ENCODE peak calls at places on chromosomes 7 and 10, in five cellular contexts. E, X, O, Q and L are unnamed samples.

GRCh38 chr7:55308186-55308929 is 56.8 kb upstream of the LANCL2 start:
- DNase-seq in O (peak), Q (no peak), E (no peak), X (peak), L (no peak)

GRCh38 chr10:129057856-129058663 is 409.0 kb upstream of the MGMT start:
- DNase-seq in O (no peak), E (no peak), X (no peak), Q (peak), L (no peak)

GRCh38 chr7:130393799-130394411 is 13.6 kb downstream of the CPA1 start:
- DNase-seq in Q (no peak), X (no peak), O (no peak), E (no peak), L (no peak)

GRCh38 chr7:151761256-151761655 is 115.7 kb downstream of the PRKAG2 start:
- DNase-seq in Q (no peak), X (no peak), E (no peak), O (no peak), L (no peak)

GRCh38 chr10:7520496-7521485 is 110.0 kb upstream of the SFMBT2 start:
- DNase-seq in X (no peak), Q (no peak), E (no peak), O (no peak), L (no peak)

GRCh38 chr10:91931526-91932190 is 8.1 kb downstream of the BTAF1 start:
- DNase-seq in E (no peak), O (no peak), Q (no peak), X (no peak), L (no peak)

GRCh38 chr7:99374121-99375064 is at the start of gene ARPC1B:
- DNase-seq in X (peak), O (peak), Q (peak), E (peak), L (no peak)

GRCh38 chr10:45593938-45594275 is 78.7 kb downstream of the ZFAND4 start:
- DNase-seq in O (no peak), Q (no peak), X (no peak), E (no peak), L (no peak)

GRCh38 chr7:98870071-98870651 is 347 bp upstream of the TMEM130 start:
- DNase-seq in E (peak), O (no peak), X (peak), Q (peak), L (no peak)

GRCh38 chr7:150753239-150753638 is 16.0 kb downstream of the GIMAP5 start:
- DNase-seq in X (no peak), O (no peak), Q (no peak), E (no peak), L (no peak)

GRCh38 chr7:150755473-150756099 is 18.4 kb downstream of the GIMAP5 start:
- DNase-seq in Q (peak), E (no peak), X (no peak), O (peak), L (no peak)

GRCh38 chr7:150754950-150755349 is 17.7 kb downstream of the GIMAP5 start:
- DNase-seq in E (no peak), X (no peak), O (no peak), Q (peak), L (no peak)

GRCh38 chr7:150751702-150752101 is 14.5 kb downstream of the GIMAP5 start:
- DNase-seq in Q (no peak), E (no peak), X (no peak), O (no peak), L (no peak)

DNA sequence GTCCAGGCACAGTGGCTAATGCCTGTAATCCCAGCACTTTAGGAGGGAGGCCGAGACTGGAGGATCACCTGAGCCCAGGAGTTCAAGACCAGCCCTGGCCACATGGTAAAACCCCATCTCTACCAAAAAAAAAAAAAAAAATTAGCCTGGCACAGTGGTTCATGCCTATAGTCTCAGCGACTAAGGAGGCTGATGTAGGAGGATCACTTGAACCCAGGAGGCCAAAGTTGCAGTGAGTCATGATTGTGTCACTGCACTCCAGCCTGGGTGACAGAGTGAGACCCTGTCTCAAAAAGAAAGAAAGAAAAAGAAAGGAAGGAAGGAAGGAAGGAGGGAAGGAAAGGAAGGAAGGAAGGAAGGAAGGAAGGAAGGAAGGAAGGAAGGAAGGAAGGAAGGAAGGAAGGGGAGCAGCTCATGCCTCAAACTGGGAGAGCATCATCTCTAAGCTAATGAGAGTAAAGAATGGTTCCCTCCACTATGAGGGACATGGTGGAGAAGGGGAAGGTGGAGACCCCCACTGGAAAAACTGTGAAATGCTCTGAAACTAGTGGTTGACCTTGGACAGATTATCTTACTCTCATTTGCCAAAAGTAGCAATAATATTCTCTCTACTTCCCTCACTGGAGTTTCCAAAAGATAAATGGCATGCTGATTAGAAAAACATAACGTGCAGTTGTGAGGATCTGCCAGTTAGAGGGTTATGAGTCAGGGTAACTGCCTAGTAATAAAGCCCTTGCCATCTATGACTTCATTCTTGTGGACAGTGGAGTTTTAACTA is 16.8 kb downstream of the GIMAP5 start:
- DNase-seq in E (no peak), Q (no peak), X (no peak), O (no peak), L (no peak)
- TF ChIP-seq CTCF in E (no peak), Q (no peak), X (no peak), O (no peak), L (peak)

GRCh38 chr7:158054081-158054480 is 533.5 kb downstream of the PTPRN2 start:
- DNase-seq in Q (no peak), E (no peak), O (no peak), X (no peak), L (no peak)
- TF ChIP-seq CTCF in Q (no peak), E (no peak), O (no peak), X (no peak), L (no peak)

DNA sequence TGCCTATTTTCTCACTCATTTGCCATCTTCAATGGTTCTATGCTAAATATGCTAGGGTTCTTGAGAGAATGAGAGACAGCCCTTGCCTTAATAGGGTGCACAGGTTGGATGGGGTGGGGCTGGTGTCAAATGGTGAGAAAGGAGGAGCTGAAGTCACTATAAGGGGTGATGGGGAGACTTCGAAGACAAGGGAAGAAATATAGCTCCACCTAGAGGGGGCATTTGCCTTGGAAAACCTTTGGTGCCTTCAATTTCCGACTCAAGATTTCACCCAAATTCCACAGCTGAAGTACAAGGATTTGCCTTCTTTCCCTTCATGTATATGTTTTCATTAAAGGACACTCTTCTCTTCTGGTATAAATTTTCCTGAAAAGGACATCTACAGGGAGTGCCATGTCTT is 5.6 kb downstream of the PTN start:
- DNase-seq in X (no peak), E (no peak), O (no peak), Q (no peak), L (no peak)
- TF ChIP-seq CTCF in X (no peak), E (no peak), O (peak), Q (no peak), L (peak)

GRCh38 chr10:6204063-6204340 is 1.3 kb downstream of the PFKFB3 start:
- DNase-seq in X (peak), E (no peak), O (no peak), Q (peak), L (no peak)

GRCh38 chr10:6202098-6202683 is 541 bp upstream of the PFKFB3 start:
- DNase-seq in Q (no peak), O (no peak), E (no peak), X (no peak), L (no peak)

GRCh38 chr10:6201511-6201975 is 1.2 kb upstream of the PFKFB3 start:
- DNase-seq in O (no peak), Q (peak), X (peak), E (peak), L (no peak)

GRCh38 chr10:6203331-6204062 is 765 bp downstream of the PFKFB3 start:
- DNase-seq in Q (peak), X (peak), E (peak), O (no peak), L (no peak)

GRCh38 chr10:6202684-6203330 is at the start of gene PFKFB3:
- DNase-seq in E (peak), Q (peak), X (peak), O (peak), L (peak)
- TF ChIP-seq CTCF in E (peak), Q (peak), X (peak), O (peak), L (peak)

DNA sequence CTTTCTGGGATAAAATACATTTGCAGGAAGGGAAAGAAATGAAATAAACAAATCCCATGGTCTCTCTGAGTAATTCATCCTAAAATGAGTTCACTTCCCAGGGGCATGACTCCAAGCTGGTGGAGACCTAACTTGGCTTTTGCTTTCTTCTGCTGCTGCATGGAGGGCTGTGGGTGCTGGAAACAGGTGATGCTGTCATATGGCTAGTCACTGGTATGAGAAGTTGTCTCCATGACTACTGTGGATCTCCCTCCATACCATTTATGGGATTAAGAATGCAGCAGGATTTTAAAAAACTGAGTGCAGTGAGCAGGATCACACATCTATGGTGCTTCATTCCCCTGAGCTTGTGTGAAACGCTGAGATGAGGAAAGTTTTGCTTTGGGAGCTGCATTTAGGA is 534.5 kb downstream of the AUTS2 start:
- DNase-seq in E (no peak), O (no peak), X (no peak), Q (no peak), L (no peak)
- TF ChIP-seq CTCF in E (no peak), O (no peak), X (no peak), Q (no peak), L (no peak)

GRCh38 chr7:128219646-128220045 is 21.4 kb upstream of the LEP start:
- DNase-seq in O (no peak), Q (no peak), E (no peak), X (no peak), L (no peak)

GRCh38 chr7:128217030-128217805 is 23.9 kb upstream of the LEP start:
- DNase-seq in E (peak), Q (no peak), X (peak), O (peak), L (no peak)

GRCh38 chr7:128215739-128216138 is 25.3 kb upstream of the LEP start:
- DNase-seq in X (peak), O (peak), Q (no peak), E (no peak), L (no peak)

GRCh38 chr7:128215281-128215680 is 25.8 kb upstream of the LEP start:
- DNase-seq in E (no peak), O (peak), X (peak), Q (no peak), L (no peak)

DNA sequence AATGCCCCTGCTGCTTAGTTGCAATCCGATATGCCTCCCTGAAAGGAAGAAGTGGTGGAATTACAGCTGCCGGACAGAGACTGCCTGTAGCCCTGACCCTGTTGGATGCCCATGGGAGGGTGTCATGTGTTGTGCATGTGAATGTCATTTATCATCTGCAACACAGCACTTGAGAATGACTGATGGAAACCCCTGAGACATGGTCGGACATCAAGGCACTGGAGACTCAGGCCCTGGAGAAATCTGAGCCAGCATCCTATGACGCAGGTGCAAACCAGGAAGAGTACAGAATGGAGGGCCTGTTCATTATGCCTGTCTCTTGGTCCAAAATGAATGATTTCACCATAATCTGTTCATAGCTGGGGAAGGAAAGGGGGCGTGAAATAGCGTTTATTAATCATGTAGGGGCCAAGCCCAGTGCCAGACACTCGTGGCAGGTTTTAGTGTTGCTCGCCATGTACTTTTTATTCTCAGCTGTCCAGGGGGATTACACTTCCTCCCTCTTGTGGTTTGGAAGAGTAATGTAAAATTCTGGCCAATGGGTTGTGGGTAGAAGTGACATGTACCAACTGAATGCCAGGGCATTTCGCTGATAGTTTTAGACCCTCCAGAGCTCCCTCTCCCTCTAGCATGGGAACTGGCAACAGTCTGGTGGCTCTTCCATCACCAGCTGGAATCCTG is 23.0 kb upstream of the LEP start:
- DNase-seq in E (peak), O (no peak), X (no peak), Q (no peak), L (no peak)
- TF ChIP-seq CTCF in E (no peak), O (peak), X (no peak), Q (no peak), L (peak)

GRCh38 chr10:97292097-97292861 is at the start of gene ARHGAP19:
- DNase-seq in X (peak), Q (peak), O (peak), E (peak), L (peak)
- TF ChIP-seq CTCF in X (no peak), Q (no peak), O (peak), E (peak), L (no peak)

GRCh38 chr7:101862280-101863220 is 45.1 kb downstream of the CUX1 start:
- DNase-seq in O (no peak), E (no peak), Q (no peak), X (peak), L (no peak)
- TF ChIP-seq CTCF in O (no peak), E (no peak), Q (no peak), X (no peak), L (no peak)